ENCODE peak calls at places on chromosome 4, in eight cellular contexts. Y is stimulated activated CD4-positive, alpha-beta T cell treated with anti-CD3 and anti-CD28 coated beads, TNF-alpha, amount 100 ng/mL, for 48 hours; D is hippocampal formation; J is OCI-M1; B is NCI-H1092 treated with DMSO at 0.1 percent for 48 hours; R is activated CD4-positive, alpha-beta T cell treated with anti-CD3 and anti-CD28 coated beads, Interleukin-2, amount 10 ng/mL, durations not matched to agents 7 days and 5 days; O is astrocyte; W is T-helper 22 cell. Q is an unnamed sample.

GRCh38 chr4:107740381-107740780 is 20.3 kb upstream of the PAPSS1 start:
- DNase-seq in Y (no peak), J (peak), R (no peak), O (no peak), D (no peak), B (no peak), W (no peak), Q (no peak)

GRCh38 chr4:15400911-15401671 is 26.7 kb upstream of the C1QTNF7 start:
- DNase-seq in B (no peak), R (peak), O (peak), J (no peak), Y (no peak), D (no peak), W (no peak), Q (no peak)

GRCh38 chr4:176635372-176636261 is 157.1 kb downstream of the VEGFC start:
- DNase-seq in O (peak), R (no peak), B (no peak), Y (no peak), J (no peak), D (no peak), W (no peak), Q (no peak)

GRCh38 chr4:183633476-183634058 is 25.4 kb downstream of the RWDD4 start:
- DNase-seq in R (no peak), Y (no peak), B (no peak), J (no peak), W (no peak), D (no peak), O (no peak), Q (no peak)

GRCh38 chr4:100682477-100683218 is 164.8 kb upstream of the EMCN start:
- DNase-seq in J (no peak), W (no peak), Y (no peak), B (no peak), O (no peak), R (no peak), D (no peak), Q (no peak)

GRCh38 chr4:122898370-122899150 is 23.8 kb downstream of the NUDT6 start:
- DNase-seq in B (no peak), W (no peak), Y (no peak), J (no peak), O (peak), D (no peak), R (no peak), Q (no peak)

GRCh38 chr4:103915224-103915869 is 195.6 kb upstream of the TACR3 start:
- DNase-seq in D (no peak), W (no peak), B (no peak), R (no peak), O (no peak), J (peak), Y (no peak), Q (peak)

GRCh38 chr4:2515835-2516550 is 20.5 kb upstream of the FAM193A start:
- DNase-seq in O (no peak), J (no peak), W (no peak), D (no peak), R (no peak), Y (no peak), B (no peak), Q (no peak)

GRCh38 chr4:183832776-183833450 is 72.2 kb upstream of the STOX2 start:
- DNase-seq in W (no peak), D (no peak), R (no peak), J (no peak), B (no peak), O (no peak), Y (no peak), Q (no peak)

GRCh38 chr4:53928825-53929224 is 135.6 kb downstream of the CHIC2 start:
- DNase-seq in O (peak), W (no peak), J (peak), D (no peak), Y (no peak), B (no peak), R (no peak), Q (no peak)

GRCh38 chr4:126991965-126992364 is 640.8 kb upstream of the INTU start:
- DNase-seq in R (no peak), Y (no peak), J (no peak), B (peak), O (peak), W (no peak), D (no peak), Q (no peak)

Q was measured in NCI-H345.